ENCODE peak calls at places on chromosomes 16 and 17, in ten cellular contexts. One of them, this sample, is unnamed.

GRCh38 chr16:10333321-10334032 is 52.4 kb upstream of the ATF7IP2 start:
- DNase-seq in WERI-Rb-1: no peak
- DNase-seq in epithelial cell of esophagus: no peak
- DNase-seq in stomach: no peak
- DNase-seq in thoracic aorta: no peak
- DNase-seq in fibroblast of pulmonary artery: no peak
- DNase-seq in HFF-Myc: no peak
- DNase-seq in left ventricle myocardium inferior: no peak
- DNase-seq in omental fat pad: no peak
- DNase-seq in BJ: no peak
- DNase-seq in this sample: no peak

GRCh38 chr16:2489581-2489980 is 14.7 kb downstream of the TBC1D24 start:
- DNase-seq in HFF-Myc: no peak
- DNase-seq in stomach: no peak
- DNase-seq in fibroblast of pulmonary artery: no peak
- DNase-seq in omental fat pad: no peak
- DNase-seq in BJ: no peak
- DNase-seq in WERI-Rb-1: no peak
- DNase-seq in thoracic aorta: no peak
- DNase-seq in left ventricle myocardium inferior: no peak
- DNase-seq in epithelial cell of esophagus: no peak
- DNase-seq in this sample: no peak

GRCh38 chr17:4449736-4450135 is 16.0 kb downstream of the SPNS3 start:
- DNase-seq in epithelial cell of esophagus: no peak
- DNase-seq in fibroblast of pulmonary artery: no peak
- DNase-seq in WERI-Rb-1: no peak
- DNase-seq in HFF-Myc: no peak
- DNase-seq in thoracic aorta: no peak
- DNase-seq in omental fat pad: no peak
- DNase-seq in left ventricle myocardium inferior: no peak
- DNase-seq in stomach: peak; percentile 44
- DNase-seq in BJ: no peak
- DNase-seq in this sample: no peak

GRCh38 chr16:11024333-11025053 is 80.1 kb downstream of the CLEC16A start:
- DNase-seq in epithelial cell of esophagus: peak; percentile 64
- DNase-seq in left ventricle myocardium inferior: no peak
- DNase-seq in WERI-Rb-1: no peak
- DNase-seq in stomach: no peak
- DNase-seq in BJ: no peak
- DNase-seq in fibroblast of pulmonary artery: no peak
- DNase-seq in HFF-Myc: no peak
- DNase-seq in omental fat pad: no peak
- DNase-seq in thoracic aorta: no peak
- DNase-seq in this sample: no peak

GRCh38 chr17:910503-911194 is 68.9 kb downstream of the NXN start:
- DNase-seq in omental fat pad: no peak
- DNase-seq in BJ: peak; percentile 70
- DNase-seq in left ventricle myocardium inferior: no peak
- DNase-seq in thoracic aorta: no peak
- DNase-seq in fibroblast of pulmonary artery: no peak
- DNase-seq in HFF-Myc: peak; percentile 86
- DNase-seq in WERI-Rb-1: no peak
- DNase-seq in stomach: no peak
- DNase-seq in epithelial cell of esophagus: no peak
- DNase-seq in this sample: no peak

GRCh38 chr16:89396156-89396555 is 94.2 kb downstream of the ANKRD11 start:
- DNase-seq in BJ: no peak
- DNase-seq in HFF-Myc: no peak
- DNase-seq in thoracic aorta: no peak
- DNase-seq in left ventricle myocardium inferior: no peak
- DNase-seq in omental fat pad: no peak
- DNase-seq in WERI-Rb-1: no peak
- DNase-seq in epithelial cell of esophagus: no peak
- DNase-seq in stomach: no peak
- DNase-seq in fibroblast of pulmonary artery: no peak
- DNase-seq in this sample: no peak

GRCh38 chr16:26651884-26652283 is 414.8 kb upstream of the C16orf82 start:
- DNase-seq in WERI-Rb-1: no peak
- DNase-seq in BJ: no peak
- DNase-seq in thoracic aorta: no peak
- DNase-seq in stomach: no peak
- DNase-seq in fibroblast of pulmonary artery: no peak
- DNase-seq in omental fat pad: no peak
- DNase-seq in epithelial cell of esophagus: no peak
- DNase-seq in HFF-Myc: no peak
- DNase-seq in left ventricle myocardium inferior: no peak
- DNase-seq in this sample: no peak

GRCh38 chr17:64002658-64003525 is 4.7 kb downstream of the PRR29 start:
- DNase-seq in epithelial cell of esophagus: no peak
- DNase-seq in WERI-Rb-1: no peak
- DNase-seq in stomach: no peak
- DNase-seq in omental fat pad: peak; percentile 9
- DNase-seq in left ventricle myocardium inferior: no peak
- DNase-seq in thoracic aorta: no peak
- DNase-seq in BJ: no peak
- DNase-seq in HFF-Myc: no peak
- DNase-seq in fibroblast of pulmonary artery: no peak
- DNase-seq in this sample: no peak

GRCh38 chr17:64499805-64500486 is 3.1 kb upstream of the POLG2 start:
- DNase-seq in WERI-Rb-1: no peak
- DNase-seq in HFF-Myc: no peak
- DNase-seq in omental fat pad: no peak
- DNase-seq in stomach: no peak
- DNase-seq in thoracic aorta: no peak
- DNase-seq in left ventricle myocardium inferior: no peak
- DNase-seq in fibroblast of pulmonary artery: no peak
- DNase-seq in BJ: no peak
- DNase-seq in epithelial cell of esophagus: peak; percentile 41
- DNase-seq in this sample: no peak

GRCh38 chr16:3503513-3503912 is 2.7 kb downstream of the CLUAP1 start:
- DNase-seq in omental fat pad: no peak
- DNase-seq in HFF-Myc: no peak
- DNase-seq in fibroblast of pulmonary artery: no peak
- DNase-seq in epithelial cell of esophagus: peak; percentile 26
- DNase-seq in thoracic aorta: no peak
- DNase-seq in left ventricle myocardium inferior: no peak
- DNase-seq in BJ: no peak
- DNase-seq in WERI-Rb-1: no peak
- DNase-seq in stomach: no peak
- DNase-seq in this sample: no peak

GRCh38 chr17:42287305-42288077 is 807 bp upstream of the STAT5A start:
- DNase-seq in left ventricle myocardium inferior: peak; percentile 42
- DNase-seq in stomach: peak; percentile 31
- DNase-seq in WERI-Rb-1: peak; percentile 6
- DNase-seq in HFF-Myc: no peak
- DNase-seq in thoracic aorta: no peak
- DNase-seq in omental fat pad: peak; percentile 28
- DNase-seq in BJ: no peak
- DNase-seq in fibroblast of pulmonary artery: no peak
- DNase-seq in epithelial cell of esophagus: no peak
- DNase-seq in this sample: no peak

GRCh38 chr16:66984902-66985311 is 3.5 kb upstream of the CES4A start:
- DNase-seq in thoracic aorta: no peak
- DNase-seq in omental fat pad: no peak
- DNase-seq in stomach: no peak
- DNase-seq in epithelial cell of esophagus: no peak
- DNase-seq in BJ: no peak
- DNase-seq in left ventricle myocardium inferior: no peak
- DNase-seq in WERI-Rb-1: no peak
- DNase-seq in fibroblast of pulmonary artery: no peak
- DNase-seq in HFF-Myc: no peak
- DNase-seq in this sample: no peak

GRCh38 chr17:78944026-78944425 is 18.8 kb upstream of the TIMP2 start:
- DNase-seq in fibroblast of pulmonary artery: no peak
- DNase-seq in omental fat pad: no peak
- DNase-seq in thoracic aorta: no peak
- DNase-seq in BJ: no peak
- DNase-seq in HFF-Myc: no peak
- DNase-seq in epithelial cell of esophagus: no peak
- DNase-seq in stomach: no peak
- DNase-seq in WERI-Rb-1: no peak
- DNase-seq in left ventricle myocardium inferior: no peak
- DNase-seq in this sample: no peak

GRCh38 chr17:78937561-78937960 is 12.4 kb upstream of the TIMP2 start:
- DNase-seq in stomach: no peak
- DNase-seq in HFF-Myc: no peak
- DNase-seq in epithelial cell of esophagus: no peak
- DNase-seq in BJ: no peak
- DNase-seq in fibroblast of pulmonary artery: no peak
- DNase-seq in thoracic aorta: no peak
- DNase-seq in WERI-Rb-1: peak; percentile 53
- DNase-seq in omental fat pad: no peak
- DNase-seq in left ventricle myocardium inferior: no peak
- DNase-seq in this sample: no peak

GRCh38 chr17:78940241-78940640 is 15.1 kb upstream of the TIMP2 start:
- DNase-seq in epithelial cell of esophagus: no peak
- DNase-seq in fibroblast of pulmonary artery: no peak
- DNase-seq in WERI-Rb-1: no peak
- DNase-seq in omental fat pad: no peak
- DNase-seq in stomach: no peak
- DNase-seq in HFF-Myc: no peak
- DNase-seq in thoracic aorta: no peak
- DNase-seq in BJ: no peak
- DNase-seq in left ventricle myocardium inferior: no peak
- DNase-seq in this sample: no peak

GRCh38 chr17:78939615-78940014 is 14.4 kb upstream of the TIMP2 start:
- DNase-seq in HFF-Myc: no peak
- DNase-seq in fibroblast of pulmonary artery: peak; percentile 33
- DNase-seq in omental fat pad: no peak
- DNase-seq in epithelial cell of esophagus: no peak
- DNase-seq in stomach: no peak
- DNase-seq in left ventricle myocardium inferior: no peak
- DNase-seq in WERI-Rb-1: no peak
- DNase-seq in BJ: no peak
- DNase-seq in thoracic aorta: no peak
- DNase-seq in this sample: no peak

GRCh38 chr17:78940708-78941107 is 15.5 kb upstream of the TIMP2 start:
- DNase-seq in left ventricle myocardium inferior: no peak
- DNase-seq in stomach: no peak
- DNase-seq in fibroblast of pulmonary artery: peak; percentile 33
- DNase-seq in WERI-Rb-1: no peak
- DNase-seq in thoracic aorta: no peak
- DNase-seq in BJ: no peak
- DNase-seq in HFF-Myc: no peak
- DNase-seq in epithelial cell of esophagus: no peak
- DNase-seq in omental fat pad: no peak
- DNase-seq in this sample: no peak
- TF ChIP-seq CTCF in left ventricle myocardium inferior: no peak
- TF ChIP-seq CTCF in stomach: no peak
- TF ChIP-seq CTCF in fibroblast of pulmonary artery: no peak
- TF ChIP-seq CTCF in WERI-Rb-1: no peak
- TF ChIP-seq CTCF in thoracic aorta: no peak
- TF ChIP-seq CTCF in BJ: no peak
- TF ChIP-seq CTCF in HFF-Myc: no peak
- TF ChIP-seq CTCF in epithelial cell of esophagus: no peak
- TF ChIP-seq CTCF in omental fat pad: no peak
- TF ChIP-seq CTCF in this sample: no peak

DNA sequence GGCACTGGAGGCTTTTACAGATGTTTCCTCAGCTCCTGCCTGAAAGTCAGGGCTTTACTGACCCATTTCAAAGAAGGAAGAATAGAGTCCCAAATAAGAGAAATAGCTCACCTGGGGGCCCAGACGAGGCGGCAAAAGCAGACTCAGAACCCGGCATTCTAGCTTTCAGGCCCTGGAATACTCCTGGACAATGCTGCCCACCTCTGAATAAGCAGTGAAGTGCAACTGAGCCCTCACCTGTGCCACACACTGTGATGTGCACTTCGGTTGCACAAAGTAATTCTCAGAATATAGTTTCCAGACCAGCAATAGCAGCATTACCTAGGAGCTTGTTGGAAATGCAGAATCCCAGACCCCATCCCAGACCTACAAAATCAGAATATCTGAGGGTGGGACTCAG is 54.6 kb downstream of the ZNF423 start:
- DNase-seq in omental fat pad: no peak
- DNase-seq in fibroblast of pulmonary artery: no peak
- DNase-seq in epithelial cell of esophagus: no peak
- DNase-seq in WERI-Rb-1: no peak
- DNase-seq in BJ: no peak
- DNase-seq in left ventricle myocardium inferior: no peak
- DNase-seq in stomach: no peak
- DNase-seq in thoracic aorta: no peak
- DNase-seq in HFF-Myc: no peak
- DNase-seq in this sample: no peak
- TF ChIP-seq CTCF in omental fat pad: no peak
- TF ChIP-seq CTCF in fibroblast of pulmonary artery: no peak
- TF ChIP-seq CTCF in epithelial cell of esophagus: no peak
- TF ChIP-seq CTCF in WERI-Rb-1: peak; percentile 31
- TF ChIP-seq CTCF in BJ: no peak
- TF ChIP-seq CTCF in left ventricle myocardium inferior: no peak
- TF ChIP-seq CTCF in stomach: no peak
- TF ChIP-seq CTCF in thoracic aorta: no peak
- TF ChIP-seq CTCF in HFF-Myc: no peak
- TF ChIP-seq CTCF in this sample: no peak

GRCh38 chr16:22073350-22073749 is 19.0 kb upstream of the VWA3A start:
- DNase-seq in epithelial cell of esophagus: no peak
- DNase-seq in fibroblast of pulmonary artery: peak; percentile 18
- DNase-seq in thoracic aorta: no peak
- DNase-seq in BJ: no peak
- DNase-seq in stomach: no peak
- DNase-seq in left ventricle myocardium inferior: no peak
- DNase-seq in HFF-Myc: no peak
- DNase-seq in WERI-Rb-1: no peak
- DNase-seq in omental fat pad: no peak
- DNase-seq in this sample: no peak
- TF ChIP-seq CTCF in epithelial cell of esophagus: no peak
- TF ChIP-seq CTCF in fibroblast of pulmonary artery: no peak
- TF ChIP-seq CTCF in thoracic aorta: no peak
- TF ChIP-seq CTCF in BJ: no peak
- TF ChIP-seq CTCF in stomach: no peak
- TF ChIP-seq CTCF in left ventricle myocardium inferior: no peak
- TF ChIP-seq CTCF in HFF-Myc: no peak
- TF ChIP-seq CTCF in WERI-Rb-1: no peak
- TF ChIP-seq CTCF in omental fat pad: no peak
- TF ChIP-seq CTCF in this sample: no peak

DNA sequence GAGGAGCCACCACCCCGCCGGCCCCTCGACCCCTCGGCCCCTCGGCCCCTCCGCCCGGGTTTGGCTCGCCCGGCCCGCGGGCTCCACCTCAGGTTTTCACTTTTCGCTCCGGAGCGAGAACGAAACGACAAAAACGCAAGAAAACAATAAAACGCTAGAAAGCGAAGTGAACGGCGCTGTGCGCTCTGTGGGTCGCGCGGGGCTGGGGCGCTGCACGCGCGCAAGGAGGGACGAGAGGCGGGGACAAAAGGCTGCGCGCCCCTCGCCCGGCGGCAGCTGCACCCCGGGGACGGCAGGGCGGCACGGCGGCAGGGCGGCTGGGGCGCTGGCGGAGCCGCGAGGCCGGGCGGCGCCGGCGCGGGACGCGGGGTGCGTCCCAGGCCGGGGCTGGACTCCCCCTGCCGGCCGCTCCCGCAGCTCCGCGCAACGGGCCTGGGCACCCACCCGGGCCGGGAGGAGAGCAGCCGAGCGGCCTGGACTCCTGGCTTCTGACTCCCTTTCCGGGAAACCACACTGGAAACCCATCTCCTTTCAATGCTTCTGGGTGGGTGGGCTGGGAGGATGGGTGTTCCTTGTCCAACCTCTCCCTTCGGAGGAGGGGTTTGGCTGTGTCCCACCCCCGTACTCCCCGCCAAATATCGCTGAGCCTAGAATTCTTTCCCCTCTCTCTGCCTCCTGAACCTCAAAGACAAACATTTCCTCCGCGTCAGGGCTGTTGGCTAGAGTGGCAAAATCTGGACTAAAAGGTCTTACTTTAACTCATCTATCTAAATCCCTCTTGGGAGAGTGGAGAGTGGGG is 9.9 kb downstream of the TBX2 start:
- DNase-seq in BJ: no peak
- DNase-seq in WERI-Rb-1: peak; percentile 74
- DNase-seq in fibroblast of pulmonary artery: peak; percentile 63
- DNase-seq in epithelial cell of esophagus: peak; percentile 69
- DNase-seq in stomach: peak; percentile 69
- DNase-seq in thoracic aorta: no peak
- DNase-seq in HFF-Myc: no peak
- DNase-seq in omental fat pad: no peak
- DNase-seq in left ventricle myocardium inferior: no peak
- DNase-seq in this sample: peak; percentile 83
- TF ChIP-seq CTCF in BJ: peak; percentile 51
- TF ChIP-seq CTCF in WERI-Rb-1: peak; percentile 85
- TF ChIP-seq CTCF in fibroblast of pulmonary artery: peak; percentile 27
- TF ChIP-seq CTCF in epithelial cell of esophagus: peak; percentile 33
- TF ChIP-seq CTCF in stomach: peak; percentile 39
- TF ChIP-seq CTCF in thoracic aorta: peak; percentile 28
- TF ChIP-seq CTCF in HFF-Myc: peak; percentile 41
- TF ChIP-seq CTCF in omental fat pad: no peak
- TF ChIP-seq CTCF in left ventricle myocardium inferior: peak; percentile 63
- TF ChIP-seq CTCF in this sample: peak; percentile 43

This sample was measured in mesothelial cell of epicardium.